ENCODE peak calls at places on chromosomes 5 and 9, in ten cellular contexts. One of them, this sample, is unnamed.

GRCh38 chr9:109556061-109556460 is 58.0 kb upstream of the PTPN3 start:
- DNase-seq in lung: peak
- DNase-seq in RWPE2: peak
- DNase-seq in CD8-positive, alpha-beta T cell: no peak
- DNase-seq in left ventricle myocardium inferior: no peak
- DNase-seq in cardiac muscle cell: no peak
- DNase-seq in bronchial epithelial cell: peak
- DNase-seq in PC-3: peak
- DNase-seq in lower lobe of right lung: no peak
- DNase-seq in right lobe of liver: no peak
- DNase-seq in this sample: no peak

GRCh38 chr9:119369670-119370366 is 583 bp upstream of the BRINP1 start:
- DNase-seq in PC-3: no peak
- DNase-seq in right lobe of liver: peak
- DNase-seq in bronchial epithelial cell: no peak
- DNase-seq in lung: no peak
- DNase-seq in RWPE2: no peak
- DNase-seq in CD8-positive, alpha-beta T cell: no peak
- DNase-seq in cardiac muscle cell: no peak
- DNase-seq in lower lobe of right lung: no peak
- DNase-seq in left ventricle myocardium inferior: no peak
- DNase-seq in this sample: no peak

GRCh38 chr9:126375386-126375785 is 48.8 kb downstream of the MVB12B start:
- DNase-seq in right lobe of liver: no peak
- DNase-seq in PC-3: peak
- DNase-seq in left ventricle myocardium inferior: no peak
- DNase-seq in cardiac muscle cell: no peak
- DNase-seq in lower lobe of right lung: no peak
- DNase-seq in lung: no peak
- DNase-seq in CD8-positive, alpha-beta T cell: no peak
- DNase-seq in RWPE2: no peak
- DNase-seq in bronchial epithelial cell: peak
- DNase-seq in this sample: peak

GRCh38 chr9:124255222-124255621 is 2.5 kb upstream of the NEK6 start:
- DNase-seq in RWPE2: no peak
- DNase-seq in left ventricle myocardium inferior: no peak
- DNase-seq in PC-3: no peak
- DNase-seq in right lobe of liver: no peak
- DNase-seq in lung: no peak
- DNase-seq in CD8-positive, alpha-beta T cell: no peak
- DNase-seq in lower lobe of right lung: peak
- DNase-seq in cardiac muscle cell: no peak
- DNase-seq in bronchial epithelial cell: no peak
- DNase-seq in this sample: no peak

GRCh38 chr9:135082536-135082935 is 4.9 kb upstream of the OLFM1 start:
- DNase-seq in CD8-positive, alpha-beta T cell: no peak
- DNase-seq in lower lobe of right lung: peak
- DNase-seq in PC-3: no peak
- DNase-seq in lung: no peak
- DNase-seq in RWPE2: peak
- DNase-seq in left ventricle myocardium inferior: no peak
- DNase-seq in cardiac muscle cell: no peak
- DNase-seq in right lobe of liver: no peak
- DNase-seq in bronchial epithelial cell: no peak
- DNase-seq in this sample: no peak

GRCh38 chr5:137316346-137316736 is 182.8 kb downstream of the SPOCK1 start:
- DNase-seq in lung: no peak
- DNase-seq in CD8-positive, alpha-beta T cell: no peak
- DNase-seq in bronchial epithelial cell: no peak
- DNase-seq in right lobe of liver: no peak
- DNase-seq in left ventricle myocardium inferior: no peak
- DNase-seq in PC-3: peak
- DNase-seq in RWPE2: no peak
- DNase-seq in lower lobe of right lung: no peak
- DNase-seq in cardiac muscle cell: no peak
- DNase-seq in this sample: peak

GRCh38 chr9:77910216-77910615 is 121.4 kb downstream of the GNAQ start:
- DNase-seq in RWPE2: no peak
- DNase-seq in lung: no peak
- DNase-seq in cardiac muscle cell: no peak
- DNase-seq in CD8-positive, alpha-beta T cell: no peak
- DNase-seq in bronchial epithelial cell: no peak
- DNase-seq in right lobe of liver: no peak
- DNase-seq in lower lobe of right lung: no peak
- DNase-seq in left ventricle myocardium inferior: no peak
- DNase-seq in PC-3: no peak
- DNase-seq in this sample: peak

GRCh38 chr5:158559066-158559465 is 540.6 kb downstream of the EBF1 start:
- DNase-seq in lower lobe of right lung: no peak
- DNase-seq in right lobe of liver: no peak
- DNase-seq in cardiac muscle cell: no peak
- DNase-seq in bronchial epithelial cell: no peak
- DNase-seq in RWPE2: no peak
- DNase-seq in CD8-positive, alpha-beta T cell: no peak
- DNase-seq in lung: no peak
- DNase-seq in PC-3: no peak
- DNase-seq in left ventricle myocardium inferior: no peak
- DNase-seq in this sample: no peak

GRCh38 chr5:14414615-14415515 is 166.7 kb upstream of the OTULINL start:
- DNase-seq in lung: no peak
- DNase-seq in right lobe of liver: no peak
- DNase-seq in left ventricle myocardium inferior: no peak
- DNase-seq in cardiac muscle cell: no peak
- DNase-seq in bronchial epithelial cell: no peak
- DNase-seq in RWPE2: no peak
- DNase-seq in lower lobe of right lung: no peak
- DNase-seq in PC-3: no peak
- DNase-seq in CD8-positive, alpha-beta T cell: no peak
- DNase-seq in this sample: no peak

GRCh38 chr5:103562453-103563157 is at the start of gene NUDT12:
- DNase-seq in lower lobe of right lung: peak
- DNase-seq in lung: peak
- DNase-seq in bronchial epithelial cell: peak
- DNase-seq in right lobe of liver: peak
- DNase-seq in left ventricle myocardium inferior: peak
- DNase-seq in cardiac muscle cell: peak
- DNase-seq in RWPE2: peak
- DNase-seq in PC-3: peak
- DNase-seq in CD8-positive, alpha-beta T cell: peak
- DNase-seq in this sample: peak

GRCh38 chr5:150073086-150073625 is 13.2 kb downstream of the CSF1R start:
- DNase-seq in cardiac muscle cell: no peak
- DNase-seq in RWPE2: peak
- DNase-seq in lung: no peak
- DNase-seq in CD8-positive, alpha-beta T cell: no peak
- DNase-seq in right lobe of liver: no peak
- DNase-seq in left ventricle myocardium inferior: no peak
- DNase-seq in PC-3: no peak
- DNase-seq in bronchial epithelial cell: no peak
- DNase-seq in lower lobe of right lung: no peak
- DNase-seq in this sample: no peak

GRCh38 chr5:33964132-33964531 is 20.4 kb downstream of the SLC45A2 start:
- DNase-seq in left ventricle myocardium inferior: no peak
- DNase-seq in bronchial epithelial cell: no peak
- DNase-seq in RWPE2: no peak
- DNase-seq in cardiac muscle cell: no peak
- DNase-seq in lower lobe of right lung: no peak
- DNase-seq in right lobe of liver: no peak
- DNase-seq in lung: no peak
- DNase-seq in PC-3: no peak
- DNase-seq in CD8-positive, alpha-beta T cell: no peak
- DNase-seq in this sample: no peak

GRCh38 chr9:27373851-27374250 is 76.9 kb upstream of the EQTN start:
- DNase-seq in right lobe of liver: no peak
- DNase-seq in left ventricle myocardium inferior: no peak
- DNase-seq in lower lobe of right lung: no peak
- DNase-seq in PC-3: no peak
- DNase-seq in bronchial epithelial cell: no peak
- DNase-seq in lung: no peak
- DNase-seq in cardiac muscle cell: no peak
- DNase-seq in RWPE2: no peak
- DNase-seq in CD8-positive, alpha-beta T cell: no peak
- DNase-seq in this sample: no peak

GRCh38 chr5:159732220-159732619 is 184.1 kb upstream of the ADRA1B start:
- DNase-seq in cardiac muscle cell: no peak
- DNase-seq in lung: no peak
- DNase-seq in CD8-positive, alpha-beta T cell: no peak
- DNase-seq in bronchial epithelial cell: no peak
- DNase-seq in lower lobe of right lung: no peak
- DNase-seq in RWPE2: no peak
- DNase-seq in PC-3: no peak
- DNase-seq in right lobe of liver: no peak
- DNase-seq in left ventricle myocardium inferior: no peak
- DNase-seq in this sample: no peak

DNA sequence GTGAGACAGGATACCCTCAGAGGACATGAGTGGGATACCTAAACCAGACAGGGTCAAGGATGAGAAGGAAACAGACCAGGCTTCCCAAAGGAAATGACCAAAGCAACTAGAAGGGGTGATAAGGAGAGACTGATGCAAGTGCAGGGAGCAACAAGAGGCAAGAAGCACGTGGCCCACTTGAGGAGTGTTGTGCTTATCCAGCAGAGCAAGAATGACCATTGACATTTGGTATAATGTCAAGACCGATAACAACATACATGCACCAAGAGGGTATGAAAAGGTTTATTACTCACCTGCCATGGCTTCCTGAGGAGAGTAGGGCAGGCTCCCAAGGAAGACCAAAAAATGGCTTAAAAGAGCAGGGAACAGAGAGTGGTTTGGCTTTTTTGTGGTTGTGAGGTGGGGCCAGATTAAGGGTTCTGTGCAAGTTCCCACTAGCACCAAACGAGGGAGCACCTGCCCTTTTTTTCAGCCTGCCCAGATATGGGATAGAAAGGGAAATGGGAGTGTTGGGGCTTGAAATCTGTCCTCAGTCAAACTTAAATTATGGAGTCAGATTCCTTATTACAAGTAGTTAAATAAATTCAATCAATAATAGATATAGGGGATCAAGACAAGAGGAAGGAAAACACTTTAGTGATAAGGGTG is 513.6 kb downstream of the RASEF start:
- DNase-seq in CD8-positive, alpha-beta T cell: no peak
- DNase-seq in lung: no peak
- DNase-seq in RWPE2: no peak
- DNase-seq in lower lobe of right lung: no peak
- DNase-seq in cardiac muscle cell: no peak
- DNase-seq in bronchial epithelial cell: peak
- DNase-seq in left ventricle myocardium inferior: no peak
- DNase-seq in PC-3: no peak
- DNase-seq in right lobe of liver: no peak
- DNase-seq in this sample: no peak
- TF ChIP-seq CTCF in CD8-positive, alpha-beta T cell: no peak
- TF ChIP-seq CTCF in lung: no peak
- TF ChIP-seq CTCF in RWPE2: no peak
- TF ChIP-seq CTCF in lower lobe of right lung: no peak
- TF ChIP-seq CTCF in cardiac muscle cell: no peak
- TF ChIP-seq CTCF in bronchial epithelial cell: peak
- TF ChIP-seq CTCF in left ventricle myocardium inferior: no peak
- TF ChIP-seq CTCF in PC-3: no peak
- TF ChIP-seq CTCF in right lobe of liver: peak
- TF ChIP-seq CTCF in this sample: no peak

GRCh38 chr5:141681295-141681694 is 735 bp downstream of the ARAP3 start:
- DNase-seq in CD8-positive, alpha-beta T cell: no peak
- DNase-seq in RWPE2: no peak
- DNase-seq in bronchial epithelial cell: no peak
- DNase-seq in right lobe of liver: no peak
- DNase-seq in lower lobe of right lung: no peak
- DNase-seq in lung: no peak
- DNase-seq in PC-3: no peak
- DNase-seq in cardiac muscle cell: no peak
- DNase-seq in left ventricle myocardium inferior: no peak
- DNase-seq in this sample: no peak
- H3K4me3 ChIP-seq in CD8-positive, alpha-beta T cell: no peak
- H3K4me3 ChIP-seq in RWPE2: peak
- H3K4me3 ChIP-seq in bronchial epithelial cell: peak
- H3K4me3 ChIP-seq in right lobe of liver: peak
- H3K4me3 ChIP-seq in lower lobe of right lung: peak
- H3K4me3 ChIP-seq in lung: peak
- H3K4me3 ChIP-seq in PC-3: peak
- H3K4me3 ChIP-seq in cardiac muscle cell: no peak
- H3K4me3 ChIP-seq in left ventricle myocardium inferior: peak
- H3K4me3 ChIP-seq in this sample: peak

DNA sequence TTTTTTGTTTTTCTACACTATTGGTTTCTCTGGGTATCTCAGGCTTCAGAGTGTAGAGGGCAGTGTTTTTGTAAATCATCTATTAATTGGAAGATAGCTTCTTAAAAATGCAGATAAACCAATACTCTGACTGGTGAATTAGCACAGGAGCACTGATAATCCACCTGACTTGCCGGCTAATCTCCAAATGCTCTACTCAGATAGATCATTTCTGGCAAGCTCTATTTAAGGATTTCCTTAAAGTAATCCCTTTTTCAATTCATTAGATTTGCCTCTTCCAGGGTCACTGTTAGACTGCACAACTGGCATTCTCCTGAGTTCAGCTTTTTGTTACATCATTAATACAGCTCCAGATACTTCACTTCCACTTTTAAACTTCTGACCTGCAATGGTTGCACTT is 1390.3 kb upstream of the NUDT12 start:
- DNase-seq in CD8-positive, alpha-beta T cell: no peak
- DNase-seq in bronchial epithelial cell: no peak
- DNase-seq in lower lobe of right lung: no peak
- DNase-seq in RWPE2: no peak
- DNase-seq in cardiac muscle cell: no peak
- DNase-seq in lung: no peak
- DNase-seq in PC-3: no peak
- DNase-seq in right lobe of liver: no peak
- DNase-seq in left ventricle myocardium inferior: no peak
- DNase-seq in this sample: no peak
- TF ChIP-seq CTCF in CD8-positive, alpha-beta T cell: no peak
- TF ChIP-seq CTCF in bronchial epithelial cell: no peak
- TF ChIP-seq CTCF in lower lobe of right lung: no peak
- TF ChIP-seq CTCF in RWPE2: no peak
- TF ChIP-seq CTCF in cardiac muscle cell: no peak
- TF ChIP-seq CTCF in lung: no peak
- TF ChIP-seq CTCF in PC-3: no peak
- TF ChIP-seq CTCF in right lobe of liver: no peak
- TF ChIP-seq CTCF in left ventricle myocardium inferior: no peak
- TF ChIP-seq CTCF in this sample: no peak

GRCh38 chr9:16450043-16450442 is 420.4 kb downstream of the BNC2 start:
- DNase-seq in right lobe of liver: no peak
- DNase-seq in bronchial epithelial cell: no peak
- DNase-seq in left ventricle myocardium inferior: no peak
- DNase-seq in lung: no peak
- DNase-seq in CD8-positive, alpha-beta T cell: no peak
- DNase-seq in PC-3: no peak
- DNase-seq in cardiac muscle cell: no peak
- DNase-seq in lower lobe of right lung: no peak
- DNase-seq in RWPE2: no peak
- DNase-seq in this sample: no peak
- H3K4me3 ChIP-seq in right lobe of liver: no peak
- H3K4me3 ChIP-seq in bronchial epithelial cell: no peak
- H3K4me3 ChIP-seq in left ventricle myocardium inferior: no peak
- H3K4me3 ChIP-seq in lung: no peak
- H3K4me3 ChIP-seq in CD8-positive, alpha-beta T cell: no peak
- H3K4me3 ChIP-seq in PC-3: no peak
- H3K4me3 ChIP-seq in cardiac muscle cell: no peak
- H3K4me3 ChIP-seq in lower lobe of right lung: no peak
- H3K4me3 ChIP-seq in RWPE2: no peak
- H3K4me3 ChIP-seq in this sample: no peak

GRCh38 chr5:912356-913091 is 19.8 kb downstream of the TRIP13 start:
- DNase-seq in PC-3: peak
- DNase-seq in cardiac muscle cell: no peak
- DNase-seq in left ventricle myocardium inferior: no peak
- DNase-seq in lower lobe of right lung: peak
- DNase-seq in RWPE2: peak
- DNase-seq in CD8-positive, alpha-beta T cell: peak
- DNase-seq in right lobe of liver: no peak
- DNase-seq in lung: no peak
- DNase-seq in bronchial epithelial cell: peak
- DNase-seq in this sample: peak
- TF ChIP-seq CTCF in PC-3: peak
- TF ChIP-seq CTCF in cardiac muscle cell: peak
- TF ChIP-seq CTCF in left ventricle myocardium inferior: no peak
- TF ChIP-seq CTCF in lower lobe of right lung: no peak
- TF ChIP-seq CTCF in RWPE2: peak
- TF ChIP-seq CTCF in CD8-positive, alpha-beta T cell: no peak
- TF ChIP-seq CTCF in right lobe of liver: no peak
- TF ChIP-seq CTCF in lung: no peak
- TF ChIP-seq CTCF in bronchial epithelial cell: peak
- TF ChIP-seq CTCF in this sample: peak

This sample was measured in fibroblast of pulmonary artery.